ENCODE peak calls at places on chromosomes 11 and 22, in four cellular contexts. M, U, W and K are unnamed samples.

GRCh38 chr11:27290261-27290660 is 72.8 kb downstream of the CCDC34 start:
- DNase-seq in M (no peak), W (no peak), U (no peak), K (no peak)

GRCh38 chr11:45262900-45263299 is 23.2 kb downstream of the SYT13 start:
- DNase-seq in M (no peak), U (no peak), W (no peak), K (no peak)

GRCh38 chr11:44268807-44269080 is 41.2 kb downstream of the ALX4 start:
- DNase-seq in M (no peak), U (no peak), W (no peak), K (no peak)

GRCh38 chr11:128174465-128175101 is 412.8 kb downstream of the ETS1 start:
- DNase-seq in U (no peak), W (no peak), M (no peak), K (peak)

GRCh38 chr11:19164230-19164855 is 37.4 kb downstream of the CSRP3 start:
- DNase-seq in W (no peak), M (no peak), U (no peak), K (no peak)

GRCh38 chr22:42084874-42085273 is 5.4 kb downstream of the SMDT1 start:
- DNase-seq in M (no peak), U (no peak), W (no peak), K (no peak)

GRCh38 chr22:49997932-49998717 is 14.4 kb downstream of the IL17REL start:
- DNase-seq in U (no peak), W (no peak), M (peak), K (no peak)

GRCh38 chr22:48539261-48539660 is 1288.4 kb downstream of the BRD1 start:
- DNase-seq in U (no peak), W (no peak), M (no peak), K (no peak)

GRCh38 chr11:69825037-69825834 is 6.0 kb upstream of the FGF3 start:
- DNase-seq in W (no peak), U (no peak), M (no peak), K (no peak)

GRCh38 chr11:46475041-46475925 is 83.7 kb upstream of the CHRM4 start:
- DNase-seq in U (no peak), W (no peak), M (no peak), K (no peak)

GRCh38 chr11:36211735-36212430 is 77.3 kb downstream of the COMMD9 start:
- DNase-seq in M (peak), W (no peak), U (no peak), K (no peak)

GRCh38 chr11:73478737-73479347 is 102.6 kb downstream of the RELT start:
- DNase-seq in M (peak), W (peak), U (no peak), K (peak)

GRCh38 chr11:100965346-100965745 is 164.3 kb downstream of the PGR start:
- DNase-seq in M (no peak), U (no peak), W (no peak), K (no peak)

GRCh38 chr11:24348908-24349307 is 147.9 kb upstream of the LUZP2 start:
- DNase-seq in U (no peak), M (peak), W (no peak), K (no peak)

GRCh38 chr11:35066783-35067476 is 72.0 kb upstream of the CD44 start:
- DNase-seq in U (no peak), W (no peak), M (no peak), K (no peak)

GRCh38 chr11:60764879-60765278 is 8.2 kb downstream of the MS4A15 start:
- DNase-seq in U (peak), W (no peak), M (no peak), K (no peak)

GRCh38 chr11:72263363-72263762 is 19.4 kb upstream of the PHOX2A start:
- DNase-seq in M (no peak), U (no peak), W (peak), K (no peak)

GRCh38 chr11:126391970-126392637 is 36.6 kb downstream of the ST3GAL4 start:
- DNase-seq in U (peak), M (no peak), W (peak), K (peak)

GRCh38 chr11:19419021-19419750 is 178.4 kb upstream of the E2F8 start:
- DNase-seq in M (no peak), U (no peak), W (no peak), K (no peak)

GRCh38 chr11:114137054-114137453 is 77.5 kb downstream of the ZBTB16 start:
- DNase-seq in U (no peak), M (no peak), W (no peak), K (no peak)

GRCh38 chr11:114134870-114135269 is 75.4 kb downstream of the ZBTB16 start:
- DNase-seq in W (no peak), M (no peak), U (no peak), K (no peak)

GRCh38 chr11:114133548-114134329 is 74.2 kb downstream of the ZBTB16 start:
- DNase-seq in M (no peak), W (no peak), U (no peak), K (no peak)

GRCh38 chr11:114137838-114138237 is 78.3 kb downstream of the ZBTB16 start:
- DNase-seq in M (no peak), U (no peak), W (no peak), K (no peak)

GRCh38 chr11:114135737-114136151 is 76.2 kb downstream of the ZBTB16 start:
- DNase-seq in W (no peak), U (no peak), M (no peak), K (no peak)
- TF ChIP-seq USF1 in W (no peak), U (no peak), M (no peak), K (no peak)

GRCh38 chr11:68038718-68039525 is at the start of gene TCIRG1:
- DNase-seq in M (peak), U (peak), W (peak), K (peak)
- TF ChIP-seq USF1 in M (no peak), U (no peak), W (no peak), K (no peak)

GRCh38 chr22:24181088-24181995 is at the start of gene SUSD2:
- DNase-seq in U (no peak), W (peak), M (no peak), K (peak)
- TF ChIP-seq USF1 in U (no peak), W (no peak), M (no peak), K (no peak)

GRCh38 chr11:32186118-32186517 is 95.2 kb downstream of the RCN1 start:
- DNase-seq in U (no peak), M (no peak), W (no peak), K (no peak)
- TF ChIP-seq USF1 in U (no peak), M (no peak), W (no peak), K (no peak)

DNA sequence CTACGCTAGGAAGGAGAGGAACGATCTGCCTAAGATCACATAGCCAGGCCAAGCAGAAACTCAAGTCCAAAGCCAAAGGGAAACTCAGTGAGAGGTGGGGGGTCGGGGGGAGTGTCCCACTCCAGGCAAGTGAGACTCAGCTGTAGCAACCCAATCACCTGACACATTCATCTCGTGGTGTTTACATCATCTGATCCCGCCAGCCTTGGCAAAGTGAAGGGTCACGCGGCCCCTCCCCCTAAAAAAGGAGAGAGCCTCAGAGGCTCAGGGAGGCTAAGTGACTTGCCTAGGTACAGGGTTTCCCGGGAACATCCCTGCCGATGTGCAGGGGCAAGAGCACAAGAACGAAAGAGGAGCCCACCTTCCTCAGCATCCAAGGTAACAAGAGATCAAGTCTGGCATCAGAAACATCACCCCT is 21.5 kb downstream of the MYH9 start:
- DNase-seq in M (no peak), W (no peak), U (no peak), K (no peak)
- TF ChIP-seq USF1 in M (no peak), W (no peak), U (no peak), K (no peak)

DNA sequence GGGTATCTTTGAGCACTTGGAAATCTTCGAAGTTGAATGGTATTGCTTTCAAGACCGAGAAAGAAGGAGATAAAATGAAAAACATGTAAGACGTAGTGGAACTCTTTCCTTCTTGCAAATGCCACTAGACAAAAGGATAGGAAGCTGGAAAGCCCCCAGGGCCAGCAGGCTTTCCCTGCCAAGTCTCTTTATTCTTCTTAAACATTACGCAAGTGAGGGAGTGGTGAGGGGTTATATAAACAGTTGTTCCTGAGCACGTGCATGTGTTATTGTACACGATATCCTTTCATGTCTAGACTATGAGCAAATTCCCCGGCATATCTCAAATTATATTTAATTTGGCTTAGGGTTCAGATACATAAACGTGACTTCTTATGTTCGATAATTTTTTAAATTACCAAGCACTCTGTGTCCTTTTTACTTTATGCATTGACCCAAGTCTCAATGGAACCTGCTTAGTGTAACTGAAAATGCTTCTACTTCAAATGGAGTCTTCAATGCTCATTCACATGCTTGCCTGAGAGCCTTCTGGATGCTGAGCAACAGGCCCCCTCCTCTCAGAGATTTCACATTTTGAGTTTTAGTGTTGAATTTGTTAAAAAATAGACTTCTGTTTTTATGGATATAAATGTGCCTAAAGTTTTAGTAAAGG is 59.0 kb downstream of the PPP2R1B start:
- DNase-seq in W (no peak), U (no peak), M (no peak), K (no peak)
- TF ChIP-seq USF1 in W (no peak), U (no peak), M (no peak), K (no peak)

GRCh38 chr11:130868865-130869264 is 47.4 kb downstream of the SNX19 start:
- DNase-seq in U (no peak), M (no peak), W (no peak), K (no peak)

GRCh38 chr11:130865772-130866114 is 50.5 kb downstream of the SNX19 start:
- DNase-seq in W (no peak), U (no peak), M (no peak), K (no peak)

GRCh38 chr11:130865091-130865771 is 51.0 kb downstream of the SNX19 start:
- DNase-seq in M (no peak), U (no peak), W (no peak), K (no peak)

GRCh38 chr11:130868087-130868486 is 48.2 kb downstream of the SNX19 start:
- DNase-seq in U (no peak), M (no peak), W (no peak), K (no peak)

DNA sequence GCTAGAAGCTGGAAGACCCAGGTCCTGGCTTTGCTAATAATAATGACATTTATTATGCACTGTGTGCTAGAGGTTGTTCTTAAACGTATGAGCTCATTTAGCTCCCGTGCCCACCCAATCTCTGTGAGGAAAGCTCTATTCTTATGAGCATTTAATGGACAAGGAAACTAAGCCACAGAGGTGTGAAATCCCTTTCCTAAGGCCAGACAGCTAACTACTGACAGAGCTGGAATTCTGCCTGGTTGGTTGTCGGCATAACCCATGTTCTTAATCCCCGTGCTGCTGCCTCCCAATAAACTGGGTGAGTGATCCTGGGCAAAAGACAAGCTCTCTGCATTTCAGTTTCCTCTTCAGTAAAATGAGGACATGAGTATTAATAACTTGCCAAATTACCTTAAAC is 49.4 kb downstream of the SNX19 start:
- DNase-seq in U (no peak), W (no peak), M (no peak), K (no peak)
- TF ChIP-seq USF1 in U (no peak), W (no peak), M (no peak), K (no peak)